ENCODE peak calls at places on chromosomes 12 and 14, in ten cellular contexts. One of them, this sample, is unnamed.

GRCh38 chr12:53046655-53047220 is 3.1 kb upstream of the TNS2 start:
- DNase-seq in central memory CD4-positive, alpha-beta T cell: peak
- DNase-seq in left lung: no peak
- DNase-seq in Right ventricle myocardium superior: peak
- DNase-seq in NCI-H1092: no peak
- DNase-seq in cardiac muscle cell: peak
- DNase-seq in astrocyte of the cerebellum: peak
- DNase-seq in NCI-H2081: peak
- DNase-seq in HFFc6: peak
- DNase-seq in CD4-positive, alpha-beta memory T cell: peak
- DNase-seq in this sample: peak

GRCh38 chr12:91628656-91629055 is 446.0 kb upstream of the DCN start:
- DNase-seq in central memory CD4-positive, alpha-beta T cell: no peak
- DNase-seq in left lung: no peak
- DNase-seq in Right ventricle myocardium superior: no peak
- DNase-seq in NCI-H1092: no peak
- DNase-seq in cardiac muscle cell: no peak
- DNase-seq in astrocyte of the cerebellum: no peak
- DNase-seq in NCI-H2081: no peak
- DNase-seq in HFFc6: no peak
- DNase-seq in CD4-positive, alpha-beta memory T cell: no peak
- DNase-seq in this sample: no peak

GRCh38 chr14:101673873-101674272 is 87.6 kb upstream of the PPP2R5C start:
- DNase-seq in central memory CD4-positive, alpha-beta T cell: no peak
- DNase-seq in left lung: no peak
- DNase-seq in Right ventricle myocardium superior: no peak
- DNase-seq in NCI-H1092: no peak
- DNase-seq in cardiac muscle cell: no peak
- DNase-seq in astrocyte of the cerebellum: no peak
- DNase-seq in NCI-H2081: no peak
- DNase-seq in HFFc6: no peak
- DNase-seq in CD4-positive, alpha-beta memory T cell: no peak
- DNase-seq in this sample: no peak

GRCh38 chr14:70731447-70732239 is 77.7 kb downstream of the MAP3K9 start:
- DNase-seq in central memory CD4-positive, alpha-beta T cell: no peak
- DNase-seq in left lung: no peak
- DNase-seq in Right ventricle myocardium superior: no peak
- DNase-seq in NCI-H1092: no peak
- DNase-seq in cardiac muscle cell: no peak
- DNase-seq in astrocyte of the cerebellum: no peak
- DNase-seq in NCI-H2081: no peak
- DNase-seq in HFFc6: no peak
- DNase-seq in CD4-positive, alpha-beta memory T cell: no peak
- DNase-seq in this sample: no peak

GRCh38 chr12:42482820-42483533 is 106.6 kb downstream of the PRICKLE1 start:
- DNase-seq in central memory CD4-positive, alpha-beta T cell: no peak
- DNase-seq in left lung: peak
- DNase-seq in Right ventricle myocardium superior: peak
- DNase-seq in NCI-H1092: no peak
- DNase-seq in cardiac muscle cell: peak
- DNase-seq in astrocyte of the cerebellum: no peak
- DNase-seq in NCI-H2081: peak
- DNase-seq in HFFc6: peak
- DNase-seq in CD4-positive, alpha-beta memory T cell: peak
- DNase-seq in this sample: peak

GRCh38 chr14:95463173-95463901 is 53.1 kb downstream of the SYNE3 start:
- DNase-seq in central memory CD4-positive, alpha-beta T cell: peak
- DNase-seq in left lung: no peak
- DNase-seq in Right ventricle myocardium superior: no peak
- DNase-seq in NCI-H1092: peak
- DNase-seq in cardiac muscle cell: no peak
- DNase-seq in astrocyte of the cerebellum: no peak
- DNase-seq in NCI-H2081: peak
- DNase-seq in HFFc6: no peak
- DNase-seq in CD4-positive, alpha-beta memory T cell: peak
- DNase-seq in this sample: peak

GRCh38 chr12:14770495-14771313 is 32.6 kb downstream of the WBP11 start:
- DNase-seq in central memory CD4-positive, alpha-beta T cell: peak
- DNase-seq in left lung: peak
- DNase-seq in Right ventricle myocardium superior: peak
- DNase-seq in NCI-H1092: peak
- DNase-seq in cardiac muscle cell: peak
- DNase-seq in astrocyte of the cerebellum: peak
- DNase-seq in NCI-H2081: peak
- DNase-seq in HFFc6: peak
- DNase-seq in CD4-positive, alpha-beta memory T cell: peak
- DNase-seq in this sample: peak

GRCh38 chr14:19873178-19873577 is 1.8 kb upstream of the OR4K2 start:
- DNase-seq in central memory CD4-positive, alpha-beta T cell: no peak
- DNase-seq in left lung: no peak
- DNase-seq in Right ventricle myocardium superior: no peak
- DNase-seq in NCI-H1092: no peak
- DNase-seq in cardiac muscle cell: no peak
- DNase-seq in astrocyte of the cerebellum: no peak
- DNase-seq in NCI-H2081: no peak
- DNase-seq in HFFc6: no peak
- DNase-seq in CD4-positive, alpha-beta memory T cell: no peak
- DNase-seq in this sample: no peak

GRCh38 chr12:56836800-56837663 is 73.9 kb downstream of the HSD17B6 start:
- DNase-seq in central memory CD4-positive, alpha-beta T cell: peak
- DNase-seq in left lung: no peak
- DNase-seq in Right ventricle myocardium superior: no peak
- DNase-seq in NCI-H1092: no peak
- DNase-seq in cardiac muscle cell: no peak
- DNase-seq in astrocyte of the cerebellum: no peak
- DNase-seq in NCI-H2081: no peak
- DNase-seq in HFFc6: peak
- DNase-seq in CD4-positive, alpha-beta memory T cell: peak
- DNase-seq in this sample: no peak

GRCh38 chr12:57983150-57983857 is 41.9 kb downstream of the ATP23 start:
- DNase-seq in central memory CD4-positive, alpha-beta T cell: peak
- DNase-seq in left lung: no peak
- DNase-seq in Right ventricle myocardium superior: no peak
- DNase-seq in NCI-H1092: no peak
- DNase-seq in cardiac muscle cell: peak
- DNase-seq in astrocyte of the cerebellum: peak
- DNase-seq in NCI-H2081: peak
- DNase-seq in HFFc6: peak
- DNase-seq in CD4-positive, alpha-beta memory T cell: no peak
- DNase-seq in this sample: peak

GRCh38 chr12:8037046-8037663 is 4.6 kb downstream of the FOXJ2 start:
- DNase-seq in central memory CD4-positive, alpha-beta T cell: no peak
- DNase-seq in left lung: no peak
- DNase-seq in Right ventricle myocardium superior: no peak
- DNase-seq in NCI-H1092: no peak
- DNase-seq in cardiac muscle cell: peak
- DNase-seq in astrocyte of the cerebellum: no peak
- DNase-seq in NCI-H2081: no peak
- DNase-seq in HFFc6: no peak
- DNase-seq in CD4-positive, alpha-beta memory T cell: no peak
- DNase-seq in this sample: no peak

GRCh38 chr12:46084666-46085631 is 94.6 kb upstream of the SCAF11 start:
- DNase-seq in central memory CD4-positive, alpha-beta T cell: no peak
- DNase-seq in left lung: no peak
- DNase-seq in Right ventricle myocardium superior: no peak
- DNase-seq in NCI-H1092: no peak
- DNase-seq in cardiac muscle cell: no peak
- DNase-seq in astrocyte of the cerebellum: no peak
- DNase-seq in NCI-H2081: no peak
- DNase-seq in HFFc6: no peak
- DNase-seq in CD4-positive, alpha-beta memory T cell: no peak
- DNase-seq in this sample: no peak

GRCh38 chr12:109385339-109386078 is 37.8 kb downstream of the MYO1H start:
- DNase-seq in central memory CD4-positive, alpha-beta T cell: no peak
- DNase-seq in left lung: no peak
- DNase-seq in Right ventricle myocardium superior: no peak
- DNase-seq in NCI-H1092: no peak
- DNase-seq in cardiac muscle cell: peak
- DNase-seq in astrocyte of the cerebellum: peak
- DNase-seq in NCI-H2081: peak
- DNase-seq in HFFc6: peak
- DNase-seq in CD4-positive, alpha-beta memory T cell: peak
- DNase-seq in this sample: peak

GRCh38 chr12:22262309-22262708 is 72.2 kb downstream of the ST8SIA1 start:
- DNase-seq in central memory CD4-positive, alpha-beta T cell: no peak
- DNase-seq in left lung: no peak
- DNase-seq in Right ventricle myocardium superior: no peak
- DNase-seq in NCI-H1092: no peak
- DNase-seq in cardiac muscle cell: no peak
- DNase-seq in astrocyte of the cerebellum: no peak
- DNase-seq in NCI-H2081: no peak
- DNase-seq in HFFc6: no peak
- DNase-seq in CD4-positive, alpha-beta memory T cell: no peak
- DNase-seq in this sample: no peak

GRCh38 chr14:59282366-59282765 is 93.9 kb downstream of the DAAM1 start:
- DNase-seq in central memory CD4-positive, alpha-beta T cell: no peak
- DNase-seq in left lung: no peak
- DNase-seq in Right ventricle myocardium superior: no peak
- DNase-seq in NCI-H1092: no peak
- DNase-seq in cardiac muscle cell: no peak
- DNase-seq in astrocyte of the cerebellum: no peak
- DNase-seq in NCI-H2081: no peak
- DNase-seq in HFFc6: peak
- DNase-seq in CD4-positive, alpha-beta memory T cell: no peak
- DNase-seq in this sample: no peak